ENCODE peak calls at places on chromosome 16, in six cellular contexts. M is cardiac muscle cell, R is skeletal muscle cell, B is brain microvascular endothelial cell, E is lower lobe of right lung, U is ovary. G is an unnamed sample.

GRCh38 chr16:84234656-84235285 is 5.0 kb downstream of the KCNG4 start:
- DNase-seq in M (peak), R (no peak), B (no peak), E (no peak), U (no peak), G (no peak)

GRCh38 chr16:27531186-27531585 is 18.5 kb downstream of the GTF3C1 start:
- DNase-seq in M (no peak), R (no peak), B (no peak), E (no peak), U (no peak), G (no peak)

GRCh38 chr16:14447783-14448182 is 182.3 kb downstream of the PARN start:
- DNase-seq in M (no peak), R (no peak), B (no peak), E (no peak), U (no peak), G (no peak)

GRCh38 chr16:75506567-75506966 is 11.3 kb upstream of the CHST6 start:
- DNase-seq in M (peak), R (peak), B (peak), E (no peak), U (no peak), G (peak)

GRCh38 chr16:19745286-19746018 is 27.4 kb downstream of the IQCK start:
- DNase-seq in M (no peak), R (peak), B (no peak), E (no peak), U (no peak), G (no peak)

GRCh38 chr16:3596101-3596861 is 15.1 kb downstream of the SLX4 start:
- DNase-seq in M (no peak), R (no peak), B (no peak), E (no peak), U (no peak), G (no peak)

GRCh38 chr16:75012380-75013081 is 13.7 kb downstream of the ZNRF1 start:
- DNase-seq in M (no peak), R (no peak), B (no peak), E (no peak), U (no peak), G (no peak)

GRCh38 chr16:86502856-86503748 is 7.2 kb upstream of the FOXF1 start:
- DNase-seq in M (no peak), R (no peak), B (no peak), E (no peak), U (no peak), G (no peak)

GRCh38 chr16:82641336-82641984 is 14.7 kb downstream of the CDH13 start:
- DNase-seq in M (peak), R (no peak), B (no peak), E (no peak), U (no peak), G (no peak)

GRCh38 chr16:86452451-86452850 is 57.9 kb upstream of the FOXF1 start:
- DNase-seq in M (no peak), R (no peak), B (no peak), E (no peak), U (no peak), G (no peak)

GRCh38 chr16:51762081-51762995 is 611.3 kb upstream of the SALL1 start:
- DNase-seq in M (peak), R (peak), B (peak), E (peak), U (peak), G (peak)

GRCh38 chr16:23496826-23497542 is 13.3 kb downstream of the GGA2 start:
- DNase-seq in M (peak), R (no peak), B (peak), E (no peak), U (peak), G (no peak)

GRCh38 chr16:55543470-55543869 is 23.0 kb upstream of the CAPNS2 start:
- DNase-seq in M (peak), R (no peak), B (no peak), E (no peak), U (no peak), G (no peak)

GRCh38 chr16:56964243-56965148 is 2.7 kb downstream of the CETP start:
- DNase-seq in M (peak), R (peak), B (peak), E (peak), U (peak), G (peak)

GRCh38 chr16:11258553-11259287 is 2.7 kb upstream of the SOCS1 start:
- DNase-seq in M (no peak), R (no peak), B (no peak), E (peak), U (no peak), G (peak)

GRCh38 chr16:2005646-2006045 is 4.0 kb downstream of the ZNF598 start:
- DNase-seq in M (no peak), R (no peak), B (no peak), E (no peak), U (peak), G (no peak)

GRCh38 chr16:29745126-29745852 is 501 bp downstream of the C16orf54 start:
- DNase-seq in M (no peak), R (no peak), B (no peak), E (peak), U (no peak), G (peak)

GRCh38 chr16:72400257-72401078 is 228.5 kb upstream of the PMFBP1 start:
- DNase-seq in M (peak), R (peak), B (peak), E (no peak), U (no peak), G (peak)

GRCh38 chr16:85901110-85901509 is 2.1 kb downstream of the IRF8 start:
- DNase-seq in M (no peak), R (no peak), B (no peak), E (no peak), U (no peak), G (no peak)

GRCh38 chr16:55944377-55944802 is 69.2 kb upstream of the CES5A start:
- DNase-seq in M (peak), R (peak), B (peak), E (peak), U (peak), G (peak)

GRCh38 chr16:14525021-14525420 is 105.0 kb downstream of the PARN start:
- DNase-seq in M (no peak), R (no peak), B (no peak), E (no peak), U (no peak), G (no peak)

GRCh38 chr16:3099732-3100499 is 822 bp upstream of the ZSCAN10 start:
- DNase-seq in M (peak), R (peak), B (peak), E (peak), U (peak), G (peak)

GRCh38 chr16:65024649-65025243 is 97.1 kb downstream of the CDH11 start:
- DNase-seq in M (peak), R (no peak), B (peak), E (no peak), U (no peak), G (no peak)

GRCh38 chr16:81634380-81635121 is 144.5 kb upstream of the PLCG2 start:
- DNase-seq in M (peak), R (no peak), B (peak), E (no peak), U (no peak), G (no peak)

GRCh38 chr16:17379121-17379571 is 91.6 kb downstream of the XYLT1 start:
- DNase-seq in M (peak), R (no peak), B (no peak), E (no peak), U (peak), G (peak)

GRCh38 chr16:84190731-84191388 is at the start of gene ADAD2:
- DNase-seq in M (no peak), R (no peak), B (no peak), E (no peak), U (no peak), G (no peak)

GRCh38 chr16:9054460-9054859 is 37.0 kb upstream of the HAPSTR1 start:
- DNase-seq in M (no peak), R (no peak), B (no peak), E (no peak), U (no peak), G (no peak)

GRCh38 chr16:10731790-10732189 is 11.9 kb upstream of the NUBP1 start:
- DNase-seq in M (no peak), R (no peak), B (no peak), E (no peak), U (no peak), G (no peak)

GRCh38 chr16:17147942-17148341 is 322.8 kb downstream of the XYLT1 start:
- DNase-seq in M (no peak), R (no peak), B (no peak), E (no peak), U (no peak), G (no peak)

GRCh38 chr16:87380875-87381274 is 2.7 kb downstream of the FBXO31 start:
- DNase-seq in M (peak), R (no peak), B (no peak), E (peak), U (peak), G (no peak)

GRCh38 chr16:68069511-68070248 is 15.5 kb upstream of the NFATC3 start:
- DNase-seq in M (no peak), R (no peak), B (no peak), E (peak), U (no peak), G (peak)

GRCh38 chr16:66705790-66706505 is 9.4 kb upstream of the CMTM4 start:
- DNase-seq in M (peak), R (no peak), B (peak), E (peak), U (no peak), G (peak)

GRCh38 chr16:66711581-66711980 is 15.0 kb upstream of the CMTM4 start:
- DNase-seq in M (no peak), R (no peak), B (no peak), E (no peak), U (no peak), G (no peak)

GRCh38 chr16:66703359-66704215 is 7.0 kb upstream of the CMTM4 start:
- DNase-seq in M (no peak), R (no peak), B (no peak), E (no peak), U (no peak), G (no peak)

GRCh38 chr16:66701516-66701915 is 5.0 kb upstream of the CMTM4 start:
- DNase-seq in M (no peak), R (no peak), B (no peak), E (no peak), U (no peak), G (no peak)

GRCh38 chr16:66706506-66706880 is 9.9 kb upstream of the CMTM4 start:
- DNase-seq in M (no peak), R (no peak), B (no peak), E (no peak), U (no peak), G (peak)
- H3K4me3 ChIP-seq in M (no peak), R (no peak), B (no peak), E (peak), U (no peak), G (no peak)

GRCh38 chr16:398551-399277 is 1.7 kb downstream of the NME4 start:
- DNase-seq in M (no peak), R (no peak), B (no peak), E (no peak), U (no peak), G (no peak)

GRCh38 chr16:397135-397661 is at the start of gene NME4:
- DNase-seq in M (peak), R (no peak), B (no peak), E (no peak), U (peak), G (peak)

GRCh38 chr16:396605-397004 is 394 bp upstream of the NME4 start:
- DNase-seq in M (peak), R (no peak), B (peak), E (no peak), U (peak), G (peak)

GRCh38 chr16:397736-398332 is 835 bp downstream of the NME4 start:
- DNase-seq in M (peak), R (no peak), B (peak), E (peak), U (peak), G (peak)

DNA sequence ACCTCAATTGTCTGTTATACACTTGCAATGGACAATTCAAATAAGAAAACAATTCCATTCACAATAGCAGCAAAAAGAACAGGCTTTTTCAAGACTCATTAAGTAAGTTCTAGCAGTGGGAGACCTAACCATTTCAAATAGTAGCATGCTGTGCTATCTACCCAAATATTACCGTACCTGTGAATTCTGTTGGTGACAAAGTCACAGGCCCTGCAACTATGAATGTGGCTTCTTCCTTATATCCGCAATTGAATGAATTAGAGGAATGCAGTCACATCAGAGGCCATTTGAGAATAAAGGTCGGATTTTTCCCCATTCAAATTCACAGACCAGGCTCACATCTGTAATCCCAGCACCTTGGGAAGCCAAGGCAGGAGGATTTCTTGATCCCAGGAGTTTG is 800 bp upstream of the NME4 start:
- DNase-seq in M (no peak), R (no peak), B (no peak), E (no peak), U (no peak), G (no peak)
- H3K4me3 ChIP-seq in M (peak), R (peak), B (peak), E (peak), U (no peak), G (peak)

GRCh38 chr16:13269359-13269758 is 368.0 kb downstream of the SHISA9 start:
- DNase-seq in M (no peak), R (no peak), B (no peak), E (no peak), U (no peak), G (no peak)
- H3K4me3 ChIP-seq in M (no peak), R (no peak), B (no peak), E (no peak), U (no peak), G (no peak)

DNA sequence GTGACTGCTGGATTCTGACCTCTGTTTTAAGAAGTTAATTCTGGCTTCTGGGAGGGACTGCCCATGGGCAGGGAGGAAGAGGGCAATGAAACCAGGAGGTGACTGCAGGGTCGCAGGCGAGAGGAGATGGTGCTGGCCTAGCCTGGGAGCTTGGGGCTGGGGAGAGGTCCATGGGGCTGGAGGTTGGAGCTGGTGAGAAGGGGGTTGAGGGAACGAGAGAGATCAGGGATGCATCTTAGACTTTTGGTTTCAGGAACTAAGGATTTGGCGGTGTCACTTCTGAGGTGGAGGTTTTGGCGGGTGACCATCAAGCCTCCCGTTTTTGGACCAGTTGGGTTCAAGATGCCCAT is 64.6 kb downstream of the NKD1 start:
- DNase-seq in M (no peak), R (no peak), B (no peak), E (no peak), U (no peak), G (no peak)
- H3K4me3 ChIP-seq in M (no peak), R (no peak), B (no peak), E (no peak), U (no peak), G (no peak)

GRCh38 chr16:88561485-88562369 is 8.5 kb upstream of the ZC3H18 start:
- DNase-seq in M (peak), R (no peak), B (peak), E (peak), U (peak), G (peak)
- H3K4me3 ChIP-seq in M (no peak), R (peak), B (peak), E (no peak), U (peak), G (peak)

GRCh38 chr16:634996-635395 is 1.1 kb downstream of the METTL26 start:
- DNase-seq in M (no peak), R (no peak), B (no peak), E (no peak), U (no peak), G (no peak)
- H3K4me3 ChIP-seq in M (no peak), R (peak), B (peak), E (peak), U (peak), G (no peak)

G was measured in transverse colon.